ENCODE peak calls at places on chromosomes 6 and 20, in four cellular contexts. One of them, this sample, is unnamed.

GRCh38 chr20:49990310-49990720 is 7.5 kb downstream of the SNAI1 start:
- DNase-seq in HepG2: no peak
- DNase-seq in A549: no peak
- DNase-seq in K562: no peak
- DNase-seq in this sample: no peak

GRCh38 chr6:169409742-169410312 is 156.2 kb upstream of the THBS2 start:
- DNase-seq in HepG2: no peak
- DNase-seq in K562: no peak
- DNase-seq in A549: peak; percentile 8
- DNase-seq in this sample: no peak

GRCh38 chr20:48673485-48673884 is 154.3 kb downstream of the PREX1 start:
- DNase-seq in K562: no peak
- DNase-seq in A549: no peak
- DNase-seq in HepG2: no peak
- DNase-seq in this sample: no peak

GRCh38 chr6:130885392-130886192 is 58.4 kb downstream of the SMLR1 start:
- DNase-seq in A549: peak; percentile 75
- DNase-seq in HepG2: peak; percentile 85
- DNase-seq in K562: peak; percentile 68
- DNase-seq in this sample: peak; percentile 45

GRCh38 chr6:145836767-145837166 is 22.2 kb upstream of the FBXO30 start:
- DNase-seq in A549: no peak
- DNase-seq in K562: no peak
- DNase-seq in HepG2: no peak
- DNase-seq in this sample: no peak

GRCh38 chr20:59746155-59746554 is 141.8 kb downstream of the PHACTR3 start:
- DNase-seq in K562: no peak
- DNase-seq in A549: no peak
- DNase-seq in HepG2: no peak
- DNase-seq in this sample: no peak

GRCh38 chr20:3871549-3872265 is 17.5 kb upstream of the PANK2 start:
- DNase-seq in K562: peak; percentile 30
- DNase-seq in A549: peak; percentile 47
- DNase-seq in HepG2: peak; percentile 44
- DNase-seq in this sample: no peak

GRCh38 chr6:33735201-33735600 is 11.5 kb downstream of the IP6K3 start:
- DNase-seq in K562: no peak
- DNase-seq in A549: no peak
- DNase-seq in HepG2: no peak
- DNase-seq in this sample: no peak

GRCh38 chr6:156889986-156890385 is 112.8 kb downstream of the ARID1B start:
- DNase-seq in K562: no peak
- DNase-seq in A549: no peak
- DNase-seq in HepG2: no peak
- DNase-seq in this sample: no peak

GRCh38 chr6:123777554-123777953 is 26.1 kb upstream of the NKAIN2 start:
- DNase-seq in A549: no peak
- DNase-seq in HepG2: no peak
- DNase-seq in K562: no peak
- DNase-seq in this sample: no peak

GRCh38 chr6:163346529-163346961 is 68.0 kb upstream of the QKI start:
- DNase-seq in HepG2: no peak
- DNase-seq in K562: no peak
- DNase-seq in A549: no peak
- DNase-seq in this sample: no peak

GRCh38 chr6:31317036-31317435 is 39.9 kb downstream of the HLA-B start:
- DNase-seq in HepG2: no peak
- DNase-seq in A549: no peak
- DNase-seq in K562: no peak
- DNase-seq in this sample: no peak

GRCh38 chr6:33450434-33450833 is 3.9 kb upstream of the ZBTB9 start:
- DNase-seq in K562: no peak
- DNase-seq in HepG2: no peak
- DNase-seq in A549: no peak
- DNase-seq in this sample: no peak

GRCh38 chr6:30645989-30646388 is 944 bp upstream of the C6orf136 start:
- DNase-seq in HepG2: no peak
- DNase-seq in A549: no peak
- DNase-seq in K562: no peak
- DNase-seq in this sample: no peak

GRCh38 chr6:106910999-106911949 is 63.3 kb downstream of the CD24 start:
- DNase-seq in K562: no peak
- DNase-seq in A549: peak; percentile 6
- DNase-seq in HepG2: peak; percentile 89
- DNase-seq in this sample: no peak

GRCh38 chr20:54219751-54220426 is 12.0 kb downstream of the PFDN4 start:
- DNase-seq in A549: peak; percentile 60
- DNase-seq in HepG2: peak; percentile 61
- DNase-seq in K562: no peak
- DNase-seq in this sample: no peak

GRCh38 chr6:2805031-2805430 is 36.6 kb downstream of the SERPINB1 start:
- DNase-seq in A549: no peak
- DNase-seq in HepG2: no peak
- DNase-seq in K562: no peak
- DNase-seq in this sample: no peak

GRCh38 chr6:1424306-1424927 is 35.0 kb downstream of the FOXF2 start:
- DNase-seq in A549: peak; percentile 58
- DNase-seq in K562: no peak
- DNase-seq in HepG2: peak; percentile 54
- DNase-seq in this sample: no peak

DNA sequence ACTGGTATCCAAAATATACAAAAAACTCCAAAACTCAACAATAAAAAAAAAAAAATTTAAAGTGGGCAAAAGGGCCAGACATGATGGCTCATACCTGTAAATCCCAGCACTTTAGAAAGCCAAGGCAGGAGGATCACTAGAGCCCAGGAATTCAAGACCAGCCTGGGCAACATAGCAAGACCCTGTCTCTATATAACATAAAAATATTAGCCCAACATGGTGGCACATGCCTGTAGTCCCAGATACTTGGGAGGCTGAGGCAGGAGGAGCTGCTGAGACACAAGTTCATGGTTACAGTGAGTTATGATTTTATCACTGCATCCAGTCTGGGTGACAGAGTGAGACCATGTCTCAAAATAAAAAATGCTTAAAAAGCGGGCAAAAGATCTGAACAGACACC is 121.0 kb upstream of the BEND6 start:
- DNase-seq in A549: no peak
- DNase-seq in K562: no peak
- DNase-seq in HepG2: no peak
- DNase-seq in this sample: no peak
- TF ChIP-seq CHD4 in A549: no peak
- TF ChIP-seq CHD4 in K562: no peak
- TF ChIP-seq CHD4 in HepG2: no peak
- TF ChIP-seq CHD4 in this sample: no peak

DNA sequence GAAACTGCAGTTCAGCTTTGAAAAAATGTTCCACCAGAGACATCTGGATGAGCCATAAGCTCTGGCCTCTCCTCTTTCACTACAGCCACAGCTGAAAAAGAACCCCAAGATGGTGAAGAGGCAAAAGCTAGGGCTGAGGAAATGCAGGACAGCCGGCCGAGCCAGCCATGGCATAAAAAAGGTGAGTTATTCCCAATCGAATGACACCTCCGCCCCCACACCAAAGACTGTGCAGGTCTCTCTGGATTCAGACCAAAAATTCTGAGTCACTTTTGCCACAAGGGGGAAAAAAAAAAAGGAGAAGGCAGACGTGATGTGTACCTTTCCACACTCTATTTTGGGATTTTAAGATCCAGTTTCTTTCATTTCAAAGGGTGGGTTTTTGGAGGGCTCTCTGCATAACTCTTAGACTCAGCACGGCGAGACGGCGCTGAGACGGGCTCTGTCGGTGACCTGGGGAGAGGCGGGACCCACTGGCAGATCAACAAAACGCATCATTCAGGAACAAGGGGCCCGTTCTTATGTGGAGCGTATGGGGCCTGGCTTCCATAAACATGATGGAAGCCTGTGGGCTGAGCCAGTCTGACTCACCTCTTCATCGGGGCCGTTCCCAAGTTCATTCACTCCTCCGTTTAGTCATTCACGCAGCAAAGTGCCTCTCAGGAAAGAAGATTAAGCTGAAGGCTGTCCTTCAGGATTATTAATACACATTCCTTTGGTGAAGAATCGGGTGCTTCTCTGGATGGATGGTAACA is 54.8 kb downstream of the NFATC2 start:
- DNase-seq in A549: peak; percentile 53
- DNase-seq in K562: peak; percentile 18
- DNase-seq in HepG2: peak; percentile 29
- DNase-seq in this sample: no peak
- TF ChIP-seq CHD4 in A549: no peak
- TF ChIP-seq CHD4 in K562: no peak
- TF ChIP-seq CHD4 in HepG2: no peak
- TF ChIP-seq CHD4 in this sample: no peak

GRCh38 chr20:41352106-41352505 is 11.5 kb downstream of the LPIN3 start:
- DNase-seq in HepG2: no peak
- DNase-seq in A549: peak; percentile 22
- DNase-seq in K562: peak; percentile 44
- DNase-seq in this sample: no peak
- TF ChIP-seq CHD4 in HepG2: no peak
- TF ChIP-seq CHD4 in A549: no peak
- TF ChIP-seq CHD4 in K562: no peak
- TF ChIP-seq CHD4 in this sample: no peak

GRCh38 chr6:69843189-69843588 is 23.2 kb upstream of the COL19A1 start:
- DNase-seq in K562: no peak
- DNase-seq in A549: no peak
- DNase-seq in HepG2: no peak
- DNase-seq in this sample: no peak
- TF ChIP-seq CHD4 in K562: no peak
- TF ChIP-seq CHD4 in A549: no peak
- TF ChIP-seq CHD4 in HepG2: no peak
- TF ChIP-seq CHD4 in this sample: no peak

DNA sequence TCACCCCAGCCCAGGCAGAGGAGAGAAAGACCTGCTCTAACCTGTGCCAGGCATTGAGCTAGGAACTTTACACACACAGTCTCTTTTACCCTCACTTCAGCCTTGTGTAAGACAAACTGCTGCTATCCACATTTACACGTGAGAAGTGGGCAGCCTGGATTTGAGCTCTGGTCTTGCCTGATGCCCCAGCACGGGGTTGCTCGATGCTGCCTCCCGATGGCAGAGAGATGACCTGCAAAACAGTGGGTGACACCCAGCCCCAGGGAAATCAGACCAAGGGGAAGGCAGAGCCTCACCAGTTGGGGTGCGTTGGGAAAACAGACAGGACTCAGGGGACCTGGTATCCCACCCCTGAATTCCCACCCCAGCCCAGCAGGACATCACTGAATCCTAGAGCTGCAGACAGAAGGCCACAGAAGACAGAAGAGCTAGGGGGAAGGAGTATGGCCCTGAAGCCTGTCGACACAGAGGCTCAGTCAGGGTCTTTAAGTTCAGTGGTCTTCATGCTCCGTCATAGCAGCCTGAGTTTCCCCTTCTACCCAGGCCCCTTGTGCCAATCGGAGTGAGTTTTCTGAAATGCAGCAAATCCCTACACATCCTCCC is 990 bp downstream of the BPI start:
- DNase-seq in HepG2: peak; percentile 31
- DNase-seq in A549: peak; percentile 43
- DNase-seq in K562: peak; percentile 47
- DNase-seq in this sample: no peak
- TF ChIP-seq CHD4 in HepG2: no peak
- TF ChIP-seq CHD4 in A549: no peak
- TF ChIP-seq CHD4 in K562: no peak
- TF ChIP-seq CHD4 in this sample: no peak

GRCh38 chr6:159980474-159980873 is 11.6 kb downstream of the IGF2R start:
- DNase-seq in HepG2: no peak
- DNase-seq in K562: no peak
- DNase-seq in A549: no peak
- DNase-seq in this sample: no peak

GRCh38 chr6:159977242-159978214 is 8.6 kb downstream of the IGF2R start:
- DNase-seq in HepG2: no peak
- DNase-seq in A549: no peak
- DNase-seq in K562: no peak
- DNase-seq in this sample: no peak

GRCh38 chr6:159978291-159979135 is 9.6 kb downstream of the IGF2R start:
- DNase-seq in HepG2: no peak
- DNase-seq in A549: no peak
- DNase-seq in K562: no peak
- DNase-seq in this sample: peak; percentile 78

GRCh38 chr6:159981171-159981571 is 12.3 kb downstream of the IGF2R start:
- DNase-seq in A549: no peak
- DNase-seq in K562: no peak
- DNase-seq in HepG2: no peak
- DNase-seq in this sample: no peak

GRCh38 chr6:159979136-159979874 is 10.4 kb downstream of the IGF2R start:
- DNase-seq in K562: no peak
- DNase-seq in HepG2: peak; percentile 82
- DNase-seq in A549: no peak
- DNase-seq in this sample: peak; percentile 75
- TF ChIP-seq CHD4 in K562: no peak
- TF ChIP-seq CHD4 in HepG2: no peak
- TF ChIP-seq CHD4 in A549: no peak
- TF ChIP-seq CHD4 in this sample: no peak

DNA sequence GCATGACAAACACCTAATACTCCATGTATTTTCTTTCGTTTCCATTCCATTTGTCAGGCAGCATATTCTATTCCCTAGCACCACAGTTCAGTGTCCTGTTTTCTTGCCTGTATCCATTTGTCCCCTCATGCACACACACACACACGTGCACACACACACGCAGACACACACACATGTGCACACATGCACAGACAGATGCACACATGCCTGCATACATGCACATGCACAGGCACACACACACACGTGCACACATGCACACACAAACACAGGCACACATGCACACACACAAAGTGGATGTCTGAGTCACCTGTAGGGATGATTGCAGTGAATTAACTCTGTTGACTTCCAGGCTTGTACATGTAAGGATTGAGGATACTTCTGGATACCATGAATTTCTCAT is 226.7 kb upstream of the SYNDIG1 start:
- DNase-seq in A549: no peak
- DNase-seq in HepG2: no peak
- DNase-seq in K562: no peak
- DNase-seq in this sample: no peak
- TF ChIP-seq CHD4 in A549: no peak
- TF ChIP-seq CHD4 in HepG2: no peak
- TF ChIP-seq CHD4 in K562: no peak
- TF ChIP-seq CHD4 in this sample: no peak

DNA sequence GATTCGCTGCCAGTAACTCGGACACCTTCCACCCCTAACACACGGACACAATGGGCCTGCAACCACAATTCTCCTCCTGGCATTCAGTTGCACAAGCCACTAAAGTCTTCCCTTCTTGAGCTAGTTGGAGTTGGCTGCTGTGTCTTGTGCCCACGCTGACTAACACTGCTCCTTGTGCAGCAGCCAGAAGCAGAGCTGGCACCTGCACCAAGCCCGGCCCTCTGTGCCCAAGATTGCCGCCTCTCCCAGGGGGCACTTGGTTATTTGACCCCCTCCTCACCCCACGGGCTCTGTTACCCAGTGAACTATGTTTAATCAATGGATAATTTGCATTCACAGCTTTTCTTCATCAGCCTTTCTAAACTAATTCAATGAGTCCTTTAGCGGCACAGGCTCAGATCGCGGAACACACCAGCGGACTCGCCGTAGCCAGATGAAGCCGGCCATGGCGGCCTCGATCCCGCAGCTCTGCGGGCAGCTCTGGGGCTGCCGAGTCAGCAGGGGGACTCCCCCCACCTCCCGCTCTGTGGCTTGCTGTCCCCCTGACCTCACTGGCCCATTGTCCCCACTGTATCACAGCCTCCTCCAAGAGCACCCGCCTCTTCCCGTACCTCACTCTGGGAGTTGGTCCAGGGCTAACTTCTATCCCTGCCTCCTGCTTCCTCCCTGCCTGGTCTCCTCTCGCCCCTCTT is 94.8 kb upstream of the AFDN start:
- DNase-seq in A549: no peak
- DNase-seq in K562: no peak
- DNase-seq in HepG2: no peak
- DNase-seq in this sample: no peak
- TF ChIP-seq CHD4 in A549: no peak
- TF ChIP-seq CHD4 in K562: no peak
- TF ChIP-seq CHD4 in HepG2: no peak
- TF ChIP-seq CHD4 in this sample: no peak